ENCODE peak calls at places on chromosome 4, in seven cellular contexts. M is fibroblast of the aortic adventitia, F is AG10803, O is astrocyte of the spinal cord, L is heart right ventricle, N is ovary, H is Panc1. Z is an unnamed sample.
A peak's percentile ranks its signal among the peaks of the same experiment; 100 is the strongest.

GRCh38 chr4:4590496-4590895 is 48.6 kb upstream of the STX18 start:
- DNase-seq in M (peak; percentile 62), F (peak; percentile 66), O (peak; percentile 46), L (no peak), N (no peak), H (no peak), Z (peak; percentile 9)

GRCh38 chr4:94516067-94516466 is 64.3 kb downstream of the PDLIM5 start:
- DNase-seq in M (peak; percentile 53), F (peak; percentile 69), O (peak; percentile 89), L (no peak), N (no peak), H (no peak), Z (peak; percentile 52)

GRCh38 chr4:88097301-88097700 is 61.1 kb downstream of the ABCG2 start:
- DNase-seq in M (peak; percentile 30), F (peak; percentile 34), O (no peak), L (no peak), N (no peak), H (no peak), Z (no peak)

GRCh38 chr4:123517971-123518370 is 121.4 kb downstream of the SPRY1 start:
- DNase-seq in M (peak; percentile 16), F (no peak), O (peak; percentile 29), L (no peak), N (no peak), H (no peak), Z (no peak)

GRCh38 chr4:129900430-129900953 is 804.5 kb downstream of the C4orf33 start:
- DNase-seq in M (no peak), F (no peak), O (no peak), L (no peak), N (no peak), H (no peak), Z (no peak)

GRCh38 chr4:125849869-125850268 is 535.1 kb downstream of the FAT4 start:
- DNase-seq in M (peak; percentile 72), F (peak; percentile 84), O (peak; percentile 82), L (no peak), N (no peak), H (no peak), Z (no peak)

GRCh38 chr4:124529131-124529530 is 183.4 kb downstream of the ANKRD50 start:
- DNase-seq in M (peak; percentile 50), F (peak; percentile 41), O (no peak), L (no peak), N (no peak), H (no peak), Z (no peak)

GRCh38 chr4:175986-176385 is 51.7 kb downstream of the ZNF718 start:
- DNase-seq in M (no peak), F (no peak), O (no peak), L (no peak), N (no peak), H (no peak), Z (no peak)

GRCh38 chr4:6444587-6444986 is 27.8 kb downstream of the PPP2R2C start:
- DNase-seq in M (no peak), F (no peak), O (no peak), L (no peak), N (no peak), H (no peak), Z (no peak)

DNA sequence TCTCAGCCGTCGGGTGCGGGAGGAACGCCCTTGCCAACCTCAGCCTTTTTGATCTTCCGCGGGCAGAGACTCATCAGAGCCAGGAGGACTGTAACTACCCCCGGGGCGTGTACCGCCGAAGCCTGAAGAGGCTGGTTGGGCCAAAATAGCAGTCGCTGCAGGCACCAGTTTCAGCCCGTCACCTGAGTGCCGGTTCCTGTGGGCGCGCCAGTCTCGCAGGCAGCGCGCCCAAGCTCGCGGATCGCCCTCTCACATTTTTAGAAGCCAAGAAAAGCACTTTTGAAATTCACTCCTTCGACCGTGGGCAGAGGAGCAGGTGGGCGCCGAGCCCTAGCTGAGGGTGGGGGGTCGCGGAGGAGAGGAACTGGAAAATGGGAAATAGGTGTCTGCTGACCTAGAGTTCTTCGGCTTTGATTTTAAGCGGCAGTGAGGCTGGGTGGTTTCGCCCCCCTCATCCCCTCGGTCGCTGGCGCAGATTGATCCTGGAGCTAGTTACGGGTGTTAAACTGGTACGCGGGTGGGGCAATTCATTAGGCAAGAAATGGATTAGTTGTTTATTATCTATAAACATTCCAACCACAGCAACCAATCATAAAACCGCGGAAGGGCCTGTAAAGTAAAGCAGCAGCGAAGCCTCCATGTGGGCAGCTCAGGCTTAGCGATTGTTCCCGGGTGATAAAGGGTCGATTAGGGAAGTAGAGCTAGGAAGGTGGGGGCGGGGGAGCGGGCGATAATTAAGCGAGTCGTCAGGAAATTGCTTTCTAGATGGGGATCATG is 69.2 kb downstream of the FBXO8 start:
- DNase-seq in M (no peak), F (no peak), O (no peak), L (peak; percentile 15), N (no peak), H (no peak), Z (peak; percentile 47)
- H3K4me3 ChIP-seq in M (peak overlapping the region; percentile 62), F (peak overlapping the region; percentile 26), O (no peak overlapping the region), L (peak overlapping the region; percentile 26), N (peak overlapping the region; percentile 12), H (peak overlapping the region; percentile 30), Z (peak overlapping the region; percentile 10)

GRCh38 chr4:159363376-159363775 is 260.5 kb downstream of the RAPGEF2 start:
- DNase-seq in M (no peak), F (peak; percentile 44), O (peak; percentile 62), L (no peak), N (no peak), H (no peak), Z (no peak)
- TF ChIP-seq CTCF in M (no peak), F (no peak), O (no peak), L (no peak), N (no peak), H (no peak), Z (no peak)

GRCh38 chr4:146650034-146650433 is 11.3 kb downstream of the POU4F2 start:
- DNase-seq in M (no peak), F (no peak), O (no peak), L (no peak), N (no peak), H (no peak), Z (no peak)

GRCh38 chr4:146649232-146649631 is 10.5 kb downstream of the POU4F2 start:
- DNase-seq in M (no peak), F (no peak), O (no peak), L (no peak), N (no peak), H (no peak), Z (no peak)

GRCh38 chr4:146654976-146655761 is 16.5 kb downstream of the POU4F2 start:
- DNase-seq in M (peak; percentile 22), F (peak; percentile 16), O (peak; percentile 18), L (no peak), N (no peak), H (no peak), Z (no peak)

DNA sequence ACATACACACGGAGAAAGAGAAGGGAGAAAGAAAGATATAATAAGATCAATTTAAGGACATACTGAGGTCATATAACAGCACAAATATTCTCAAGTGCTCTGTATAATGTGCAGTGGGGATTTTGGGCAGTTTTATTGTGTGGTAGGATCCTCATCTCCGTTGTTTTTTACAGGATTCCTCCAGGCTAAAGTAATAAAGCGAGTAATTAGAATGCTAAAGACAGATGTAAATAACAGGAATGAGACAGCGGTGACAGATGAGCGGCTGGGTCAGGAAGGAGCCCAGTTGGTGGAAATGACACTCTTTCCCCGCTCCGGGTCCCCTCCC is 15.9 kb downstream of the POU4F2 start:
- DNase-seq in M (no peak), F (no peak), O (no peak), L (no peak), N (no peak), H (no peak), Z (no peak)
- H3K4me3 ChIP-seq in M (peak overlapping the region; percentile 56), F (peak overlapping the region; percentile 52), O (peak overlapping the region; percentile 34), L (peak overlapping the region; percentile 46), N (peak overlapping the region; percentile 28), H (no peak overlapping the region), Z (no peak overlapping the region)

DNA sequence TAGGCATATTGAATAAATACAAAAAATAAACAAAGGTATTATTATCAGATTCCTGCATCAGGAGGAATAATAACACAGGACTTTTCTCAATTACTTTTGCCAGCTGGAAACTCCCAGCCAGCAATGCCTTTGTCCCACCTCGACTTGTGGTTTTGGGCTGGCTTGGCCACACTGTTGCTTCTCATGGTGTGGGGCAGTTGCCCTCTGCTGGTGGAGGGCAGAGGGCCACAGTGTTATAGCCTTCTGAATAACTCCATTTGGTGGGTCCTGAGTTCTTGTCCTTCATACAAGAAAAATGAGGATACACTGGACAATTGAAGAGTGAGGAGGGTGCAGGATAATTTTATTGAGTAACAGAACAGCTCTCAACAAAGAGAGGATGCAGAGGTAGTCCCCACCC is 1206.0 kb upstream of the ADGRL3 start:
- DNase-seq in M (no peak), F (no peak), O (no peak), L (no peak), N (no peak), H (no peak), Z (no peak)
- TF ChIP-seq CTCF in M (no peak), F (no peak), O (no peak), L (peak; percentile 45), N (no peak), H (no peak), Z (no peak)

DNA sequence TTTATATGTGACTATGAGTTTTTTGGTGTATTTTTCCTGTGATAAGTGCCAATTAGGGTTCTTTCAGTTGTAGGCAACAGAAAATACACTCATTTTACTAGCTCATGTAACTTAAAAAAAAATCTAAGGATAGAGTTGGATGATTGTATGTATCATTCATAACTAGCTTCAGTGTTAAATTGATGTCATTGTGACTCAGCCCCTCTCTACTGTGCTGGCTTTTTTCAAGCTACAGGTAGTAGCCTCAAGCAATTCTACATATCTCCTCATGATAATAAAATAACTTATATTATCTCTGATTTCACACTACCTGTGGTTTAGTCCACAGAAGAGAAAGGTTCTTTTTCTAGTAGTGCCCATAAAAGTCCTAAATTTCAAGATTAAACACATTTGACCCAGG is 11.9 kb downstream of the WDR17 start:
- DNase-seq in M (no peak), F (no peak), O (no peak), L (no peak), N (no peak), H (no peak), Z (peak; percentile 43)
- H3K4me3 ChIP-seq in M (no peak overlapping the region), F (no peak overlapping the region), O (no peak overlapping the region), L (no peak overlapping the region), N (no peak overlapping the region), H (no peak overlapping the region), Z (no peak overlapping the region)

DNA sequence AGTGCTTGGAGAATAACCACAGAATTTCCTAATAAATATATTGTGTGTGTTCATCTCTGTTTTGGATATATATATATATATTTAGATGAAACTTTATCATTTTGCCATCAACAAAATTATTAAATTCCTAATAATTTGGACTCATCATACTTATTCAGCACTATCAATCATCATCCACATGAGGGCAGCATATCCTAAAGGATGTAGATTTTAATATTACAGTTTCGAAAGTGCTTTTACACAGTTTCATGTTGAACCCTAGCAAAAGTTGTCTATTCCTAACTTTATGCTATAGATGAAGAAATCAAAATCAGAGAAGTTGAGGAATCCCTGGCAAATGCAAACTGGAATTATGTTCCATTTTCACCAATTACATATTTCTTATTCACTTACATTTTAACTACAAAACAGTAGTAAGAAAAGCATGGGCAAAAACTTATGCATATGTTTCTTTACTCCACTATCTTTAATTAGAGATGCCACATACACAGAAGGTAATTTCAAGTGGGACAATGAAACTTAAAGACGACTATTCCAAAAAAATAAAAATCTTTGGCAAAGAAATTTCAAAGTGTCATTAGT is 36.6 kb upstream of the UGT2A1 start:
- DNase-seq in M (peak; percentile 73), F (peak; percentile 32), O (peak; percentile 57), L (no peak), N (no peak), H (peak; percentile 7), Z (peak; percentile 50)
- TF ChIP-seq CTCF in M (peak; percentile 57), F (peak; percentile 62), O (peak; percentile 53), L (peak; percentile 63), N (no peak), H (peak; percentile 33), Z (peak; percentile 40)

Z was measured in epithelial cell of esophagus.